ENCODE peak calls at places on chromosomes 6 and 20, in nine cellular contexts. U is NCI-H1048; I is effector CD4-positive, alpha-beta T cell; A is progenitor cell of endocrine pancreas; C is HTR-8/SVneo; G is mesendoderm; Z is BE2C; P is NCI-H2029; F is type B pancreatic cell. T is an unnamed sample.

GRCh38 chr20:57157106-57157691 is 109.2 kb downstream of the BMP7 start:
- DNase-seq in P (no peak), Z (no peak), A (no peak), C (no peak), U (no peak), F (no peak), G (no peak), I (no peak), T (no peak)

GRCh38 chr20:19934792-19935491 is 82.2 kb upstream of the NAA20 start:
- DNase-seq in A (no peak), G (no peak), I (no peak), C (no peak), P (peak), F (no peak), Z (no peak), U (no peak), T (no peak)

GRCh38 chr6:37516920-37517405 is 17.3 kb upstream of the CCDC167 start:
- DNase-seq in U (no peak), F (no peak), I (peak), Z (peak), C (no peak), A (no peak), P (no peak), G (no peak), T (no peak)

GRCh38 chr6:41427642-41428401 is 92.4 kb downstream of the NCR2 start:
- DNase-seq in F (no peak), A (peak), C (no peak), I (no peak), P (peak), Z (no peak), U (no peak), G (peak), T (no peak)

GRCh38 chr6:115001726-115002436 is 659.1 kb upstream of the HS3ST5 start:
- DNase-seq in Z (no peak), C (no peak), A (no peak), G (no peak), I (no peak), U (no peak), F (no peak), P (no peak), T (no peak)

GRCh38 chr6:12420626-12421025 is 130.5 kb downstream of the EDN1 start:
- DNase-seq in I (no peak), P (no peak), A (no peak), C (no peak), U (no peak), F (no peak), Z (no peak), G (no peak), T (peak)

GRCh38 chr6:4637691-4638433 is 138.3 kb upstream of the CDYL start:
- DNase-seq in A (no peak), P (no peak), C (peak), F (no peak), U (no peak), Z (no peak), I (no peak), G (no peak), T (no peak)

GRCh38 chr6:158649289-158650143 is at the start of gene SYTL3:
- DNase-seq in Z (no peak), U (no peak), C (no peak), G (no peak), I (peak), F (peak), A (no peak), P (peak), T (no peak)

GRCh38 chr6:52964318-52964717 is 30.8 kb downstream of the GSTA4 start:
- DNase-seq in Z (no peak), G (no peak), C (no peak), P (no peak), A (no peak), I (no peak), U (no peak), F (no peak), T (no peak)

GRCh38 chr6:109339906-109340678 is 42.2 kb downstream of the CD164 start:
- DNase-seq in P (no peak), A (no peak), F (no peak), C (no peak), I (no peak), U (no peak), Z (no peak), G (no peak), T (no peak)

GRCh38 chr20:32495949-32496348 is 89.2 kb downstream of the NOL4L start:
- DNase-seq in A (no peak), U (no peak), G (no peak), I (no peak), C (no peak), Z (no peak), F (no peak), P (no peak), T (no peak)

T was measured in HS-27A.